ENCODE peak calls at places on chromosomes 13 and 19, in six cellular contexts. D is DMS53; R is stimulated activated CD4-positive, alpha-beta T cell treated with anti-CD3 and anti-CD28 coated beads, Interleukin-15, amount 100 ng/mL, for 1 hour; K is AG09319; F is amniotic epithelial cell; H is GM03348. E is an unnamed sample.

GRCh38 chr19:55704494-55705245 is 29.6 kb downstream of the EPN1 start:
- DNase-seq in D (no peak), R (no peak), K (no peak), F (no peak), H (no peak), E (no peak)

GRCh38 chr13:113550453-113550852 is 34.1 kb upstream of the TFDP1 start:
- DNase-seq in D (no peak), R (no peak), K (no peak), F (no peak), H (no peak), E (no peak)

GRCh38 chr19:33734913-33735312 is 61.8 kb upstream of the KCTD15 start:
- DNase-seq in D (no peak), R (no peak), K (no peak), F (no peak), H (no peak), E (no peak)

GRCh38 chr13:114222461-114222968 is 12.2 kb upstream of the CDC16 start:
- DNase-seq in D (peak; percentile 31), R (no peak), K (no peak), F (peak; percentile 55), H (no peak), E (no peak)

GRCh38 chr19:5393088-5393487 is 52.5 kb upstream of the PTPRS start:
- DNase-seq in D (no peak), R (no peak), K (no peak), F (no peak), H (no peak), E (no peak)

GRCh38 chr13:21735621-21736401 is 64.9 kb downstream of the FGF9 start:
- DNase-seq in D (no peak), R (no peak), K (no peak), F (no peak), H (peak; percentile 24), E (no peak)

GRCh38 chr13:39311619-39312018 is 273.4 kb downstream of the NHLRC3 start:
- DNase-seq in D (no peak), R (no peak), K (no peak), F (peak; percentile 45), H (peak; percentile 13), E (no peak)

GRCh38 chr13:39016789-39017188 is 21.1 kb downstream of the PROSER1 start:
- DNase-seq in D (peak; percentile 66), R (no peak), K (no peak), F (peak; percentile 31), H (no peak), E (no peak)

GRCh38 chr13:94323746-94324408 is 155.6 kb downstream of the DCT start:
- DNase-seq in D (no peak), R (no peak), K (no peak), F (no peak), H (no peak), E (no peak)

GRCh38 chr13:110936519-110936918 is 21.6 kb upstream of the ANKRD10 start:
- DNase-seq in D (no peak), R (no peak), K (no peak), F (no peak), H (no peak), E (no peak)

GRCh38 chr13:76129305-76130040 is 493.3 kb downstream of the LMO7 start:
- DNase-seq in D (no peak), R (no peak), K (no peak), F (no peak), H (no peak), E (no peak)

GRCh38 chr13:86692291-86692690 is 893.1 kb upstream of the SLITRK6 start:
- DNase-seq in D (no peak), R (no peak), K (no peak), F (no peak), H (no peak), E (no peak)

GRCh38 chr13:22468055-22468454 is 712.7 kb upstream of the SGCG start:
- DNase-seq in D (peak; percentile 35), R (no peak), K (no peak), F (no peak), H (no peak), E (no peak)

GRCh38 chr19:43450545-43450997 is 14.8 kb downstream of the LYPD3 start:
- DNase-seq in D (no peak), R (no peak), K (no peak), F (peak; percentile 67), H (peak; percentile 74), E (no peak)

GRCh38 chr19:33426621-33427475 is 53.3 kb downstream of the CEBPG start:
- DNase-seq in D (no peak), R (no peak), K (no peak), F (no peak), H (no peak), E (no peak)

GRCh38 chr19:32421589-32422361 is 16.2 kb downstream of the DPY19L3 start:
- DNase-seq in D (no peak), R (no peak), K (no peak), F (peak; percentile 82), H (no peak), E (no peak)

GRCh38 chr19:53055117-53055516 is 10.6 kb downstream of the ERVV-2 start:
- DNase-seq in D (peak; percentile 70), R (no peak), K (no peak), F (no peak), H (no peak), E (no peak)

E was measured in AG09309.